ENCODE peak calls at places on chromosomes 5 and 9, in four cellular contexts. N is A549, J is upper lobe of right lung, C is left lung. U is an unnamed sample.

GRCh38 chr5:41408676-41409443 is 101.5 kb downstream of the PLCXD3 start:
- DNase-seq in N (no peak), J (no peak), C (no peak), U (no peak)

GRCh38 chr9:135988493-135988892 is 27.3 kb upstream of the UBAC1 start:
- DNase-seq in N (no peak), J (no peak), C (no peak), U (no peak)

GRCh38 chr9:131411719-131412681 is 18.1 kb downstream of the PRRC2B start:
- DNase-seq in N (no peak), J (no peak), C (no peak), U (no peak)

GRCh38 chr5:36073595-36074216 is 7.0 kb upstream of the UGT3A2 start:
- DNase-seq in N (no peak), J (no peak), C (no peak), U (no peak)

GRCh38 chr9:4774209-4774608 is 18.5 kb upstream of the RCL1 start:
- DNase-seq in N (no peak), J (no peak), C (no peak), U (no peak)

GRCh38 chr9:38687389-38687842 is 32.5 kb downstream of the FAM240B start:
- DNase-seq in N (peak), J (peak), C (peak), U (no peak)

GRCh38 chr9:136531186-136531903 is 14.5 kb downstream of the NOTCH1 start:
- DNase-seq in N (no peak), J (no peak), C (no peak), U (no peak)

GRCh38 chr5:154721476-154722058 is 33.6 kb upstream of the LARP1 start:
- DNase-seq in N (no peak), J (no peak), C (no peak), U (no peak)

GRCh38 chr9:17134396-17134842 is 421 bp upstream of the CNTLN start:
- DNase-seq in N (no peak), J (no peak), C (no peak), U (no peak)

GRCh38 chr5:55276771-55277170 is 30.7 kb downstream of the DHX29 start:
- DNase-seq in N (no peak), J (no peak), C (no peak), U (no peak)

GRCh38 chr5:129771058-129771838 is 23.4 kb downstream of the MINAR2 start:
- DNase-seq in N (peak), J (no peak), C (no peak), U (no peak)

GRCh38 chr5:61768692-61769281 is 436.7 kb downstream of the ZSWIM6 start:
- DNase-seq in N (peak), J (no peak), C (no peak), U (no peak)

GRCh38 chr5:137487600-137487999 is 11.5 kb downstream of the SPOCK1 start:
- DNase-seq in N (no peak), J (no peak), C (no peak), U (no peak)

GRCh38 chr5:142621227-142621626 is 64.7 kb downstream of the FGF1 start:
- DNase-seq in N (no peak), J (no peak), C (no peak), U (no peak)

GRCh38 chr5:10145922-10146321 is 103.8 kb downstream of the ATPSCKMT start:
- DNase-seq in N (peak), J (no peak), C (no peak), U (no peak)

GRCh38 chr9:123615381-123615780 is 259.4 kb downstream of the CRB2 start:
- DNase-seq in N (no peak), J (no peak), C (no peak), U (no peak)

GRCh38 chr5:124859027-124859426 is 112.6 kb upstream of the ZNF608 start:
- DNase-seq in N (no peak), J (no peak), C (no peak), U (peak)

GRCh38 chr5:61563401-61563800 is 231.3 kb downstream of the ZSWIM6 start:
- DNase-seq in N (no peak), J (no peak), C (no peak), U (no peak)

GRCh38 chr5:135024956-135025729 is 8.9 kb downstream of the PITX1 start:
- DNase-seq in N (peak), J (peak), C (peak), U (peak)

GRCh38 chr5:19564036-19564435 is 424.0 kb downstream of the CDH18 start:
- DNase-seq in N (no peak), J (no peak), C (no peak), U (no peak)

GRCh38 chr9:69486498-69486897 is 161.5 kb downstream of the ENTREP1 start:
- DNase-seq in N (no peak), J (no peak), C (no peak), U (no peak)

GRCh38 chr9:82021198-82021597 is 32.6 kb downstream of the SPATA31D1 start:
- DNase-seq in N (no peak), J (no peak), C (no peak), U (no peak)

DNA sequence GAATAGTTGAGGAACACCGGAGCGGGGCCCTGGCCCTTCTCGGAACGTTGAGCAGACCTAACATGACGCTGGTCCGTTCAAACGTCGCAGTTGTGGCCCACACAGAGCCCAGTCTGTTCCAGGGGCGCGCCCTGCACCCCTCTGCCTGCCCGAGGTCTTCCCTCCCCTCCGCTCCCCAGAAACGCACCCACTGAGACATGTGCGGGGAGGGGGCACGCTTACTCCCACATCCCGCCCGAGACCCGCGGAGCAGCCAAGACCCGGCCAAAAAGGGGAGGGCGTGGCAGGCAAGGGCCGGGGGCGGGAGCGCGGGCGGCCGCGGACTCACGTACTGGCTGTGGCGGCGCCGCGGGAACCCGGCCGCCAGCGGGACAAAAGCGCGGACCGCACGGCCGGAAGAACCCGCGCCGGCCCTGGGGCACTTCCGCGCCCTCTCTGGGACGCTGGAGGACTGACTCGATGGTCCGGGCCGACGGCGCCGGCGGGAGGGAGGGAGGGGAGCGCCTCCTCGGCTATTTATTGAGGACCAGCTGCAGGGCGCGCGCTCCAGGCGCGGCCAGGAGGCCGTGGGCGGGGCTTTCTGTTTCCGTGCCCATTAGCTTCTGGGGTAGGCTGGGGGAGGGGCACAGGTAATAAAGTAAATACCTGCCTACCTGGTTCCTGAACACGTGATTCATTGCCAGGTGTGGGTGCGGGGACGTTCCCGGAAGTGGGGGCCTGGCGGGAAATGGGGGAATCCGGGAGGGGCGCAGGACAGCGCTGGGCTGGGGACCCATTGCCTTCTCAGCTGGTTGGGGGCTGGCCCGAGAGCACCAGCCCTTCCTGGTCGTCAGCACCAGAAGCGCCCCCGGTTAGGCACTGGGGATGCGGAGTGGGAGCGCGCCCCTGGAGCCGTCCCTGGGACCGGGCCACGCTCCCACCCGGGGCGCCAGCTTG is at the start of gene ZFP62:
- DNase-seq in N (peak), J (peak), C (peak), U (peak)
- TF ChIP-seq CTCF in N (no peak), J (peak), C (peak), U (peak)

GRCh38 chr9:116163293-116164055 is 9.9 kb downstream of the PAPPA start:
- DNase-seq in N (no peak), J (no peak), C (no peak), U (no peak)
- TF ChIP-seq CTCF in N (peak), J (peak), C (no peak), U (no peak)

GRCh38 chr5:64209353-64209752 is 43.7 kb downstream of the RNF180 start:
- DNase-seq in N (no peak), J (no peak), C (no peak), U (no peak)
- TF ChIP-seq CTCF in N (no peak), J (no peak), C (no peak), U (no peak)

GRCh38 chr9:7358876-7359275 is 440.7 kb downstream of the DMAC1 start:
- DNase-seq in N (no peak), J (no peak), C (no peak), U (no peak)

GRCh38 chr9:7354704-7355103 is 444.9 kb downstream of the DMAC1 start:
- DNase-seq in N (no peak), J (no peak), C (no peak), U (no peak)

GRCh38 chr9:7366121-7366520 is 433.5 kb downstream of the DMAC1 start:
- DNase-seq in N (no peak), J (no peak), C (no peak), U (no peak)

GRCh38 chr9:7363777-7364477 is 435.7 kb downstream of the DMAC1 start:
- DNase-seq in N (no peak), J (no peak), C (no peak), U (no peak)

GRCh38 chr9:7360513-7360912 is 439.1 kb downstream of the DMAC1 start:
- DNase-seq in N (no peak), J (no peak), C (no peak), U (no peak)
- TF ChIP-seq CTCF in N (no peak), J (no peak), C (no peak), U (no peak)

DNA sequence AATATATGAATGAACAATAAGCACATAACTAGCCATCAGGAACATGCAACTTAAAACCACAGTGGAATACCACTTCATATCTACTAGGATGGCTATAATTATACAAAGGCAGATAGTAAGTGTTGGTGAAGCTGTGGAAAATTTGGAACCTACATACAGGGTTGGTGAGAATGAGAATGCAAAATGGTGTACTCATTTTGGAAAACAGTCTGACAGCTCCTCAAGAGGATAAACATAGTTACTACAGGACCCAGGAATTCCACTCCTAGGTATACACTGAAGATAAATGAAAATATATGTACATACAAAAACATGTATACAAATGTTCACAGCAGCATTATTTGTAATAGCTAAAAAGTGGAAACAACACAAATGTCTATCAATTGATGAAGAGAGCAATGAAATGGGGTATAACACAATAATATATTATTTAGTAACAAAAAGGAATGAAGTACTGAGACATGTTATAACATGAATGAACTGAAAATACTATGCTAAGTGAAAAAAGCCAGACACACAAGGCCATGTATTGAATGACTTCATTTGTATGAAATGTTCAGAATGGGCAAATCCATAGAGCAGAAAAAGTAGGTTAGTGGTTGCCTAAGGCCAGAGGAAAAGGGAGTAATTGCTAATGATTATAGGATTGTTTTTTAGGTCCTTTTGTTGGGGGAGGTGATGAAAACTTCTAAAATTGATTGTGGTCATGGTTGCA is 31.2 kb upstream of the CDK5RAP2 start:
- DNase-seq in N (no peak), J (no peak), C (no peak), U (no peak)
- TF ChIP-seq CTCF in N (no peak), J (peak), C (no peak), U (peak)

DNA sequence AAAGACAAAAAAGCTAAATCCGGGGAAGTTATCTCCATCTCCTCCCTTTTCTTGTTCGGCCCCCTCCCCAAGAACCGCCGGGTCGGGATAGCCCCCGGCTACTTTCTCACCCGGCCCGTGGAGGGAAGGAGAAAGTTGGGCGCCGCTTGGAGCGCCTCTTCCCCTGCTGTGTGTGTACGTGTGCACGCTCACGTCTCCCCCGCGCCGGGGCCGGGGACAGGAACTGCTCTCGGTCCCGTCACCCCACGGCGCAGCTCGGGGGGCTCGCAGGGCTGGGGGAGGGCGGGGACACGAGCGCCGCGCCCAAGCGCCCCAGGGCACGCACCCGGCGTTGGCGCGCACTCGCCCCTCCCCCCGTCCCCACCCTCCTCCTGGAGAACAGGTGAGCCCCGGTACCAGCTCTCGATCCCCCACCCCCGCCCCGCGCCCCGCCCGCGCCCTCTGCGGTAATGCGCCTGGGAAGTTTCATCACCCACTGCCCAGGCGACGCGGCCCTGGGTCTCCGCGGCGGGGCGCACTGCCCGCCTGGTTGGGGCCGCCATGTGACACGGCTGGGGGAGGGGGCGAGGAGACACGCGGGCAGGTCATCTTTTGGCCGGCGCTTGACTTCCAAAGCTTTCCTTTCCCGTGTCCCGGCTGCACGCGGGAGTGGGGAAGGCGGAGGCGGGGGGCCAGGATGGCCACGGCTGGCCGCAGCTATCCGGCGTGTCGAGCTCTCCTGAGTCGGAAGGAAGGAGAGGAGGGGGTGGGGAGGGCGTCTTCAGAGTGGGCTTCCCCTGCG is 1.3 kb upstream of the STC2 start:
- DNase-seq in N (no peak), J (no peak), C (peak), U (no peak)
- TF ChIP-seq CTCF in N (peak), J (no peak), C (no peak), U (no peak)

GRCh38 chr5:160792281-160792680 is 59.7 kb downstream of the ATP10B start:
- DNase-seq in N (no peak), J (no peak), C (no peak), U (no peak)

GRCh38 chr5:160789219-160789820 is 62.7 kb downstream of the ATP10B start:
- DNase-seq in N (no peak), J (no peak), C (no peak), U (no peak)

GRCh38 chr5:160792732-160793454 is 59.1 kb downstream of the ATP10B start:
- DNase-seq in N (no peak), J (no peak), C (no peak), U (no peak)

GRCh38 chr5:160787247-160787646 is 64.8 kb downstream of the ATP10B start:
- DNase-seq in N (peak), J (peak), C (no peak), U (no peak)
- TF ChIP-seq CTCF in N (peak), J (peak), C (peak), U (peak)

GRCh38 chr9:99253772-99254431 is 31.8 kb downstream of the SEC61B start:
- DNase-seq in N (no peak), J (no peak), C (no peak), U (no peak)
- TF ChIP-seq CTCF in N (no peak), J (no peak), C (no peak), U (no peak)